ENCODE peak calls at places on chromosomes 5 and 9, in six cellular contexts. One of them, this sample, is unnamed.

GRCh38 chr5:15285901-15286583 is 213.9 kb upstream of the FBXL7 start:
- DNase-seq in adrenal gland: peak; percentile 21
- DNase-seq in amniotic epithelial cell: peak; percentile 32
- DNase-seq in stimulated activated CD4-positive, alpha-beta T cell treated with anti-CD3 and anti-CD28 coated beads, Interleukin-12 subunit alpha, Interleukin-12 subunit beta, amount 100 ng/mL, for 24 hours: no peak
- DNase-seq in choroid plexus epithelial cell: peak; percentile 73
- DNase-seq in T-helper 9 cell: no peak
- DNase-seq in this sample: peak; percentile 56

GRCh38 chr5:174722500-174722899 is 1.9 kb upstream of the MSX2 start:
- DNase-seq in amniotic epithelial cell: no peak
- DNase-seq in T-helper 9 cell: no peak
- DNase-seq in stimulated activated CD4-positive, alpha-beta T cell treated with anti-CD3 and anti-CD28 coated beads, Interleukin-12 subunit alpha, Interleukin-12 subunit beta, amount 100 ng/mL, for 24 hours: no peak
- DNase-seq in adrenal gland: no peak
- DNase-seq in choroid plexus epithelial cell: no peak
- DNase-seq in this sample: no peak

GRCh38 chr5:94316916-94317838 is 301.2 kb downstream of the KIAA0825 start:
- DNase-seq in T-helper 9 cell: no peak
- DNase-seq in stimulated activated CD4-positive, alpha-beta T cell treated with anti-CD3 and anti-CD28 coated beads, Interleukin-12 subunit alpha, Interleukin-12 subunit beta, amount 100 ng/mL, for 24 hours: no peak
- DNase-seq in amniotic epithelial cell: peak; percentile 6
- DNase-seq in adrenal gland: no peak
- DNase-seq in choroid plexus epithelial cell: peak; percentile 4
- DNase-seq in this sample: no peak

GRCh38 chr5:93570294-93571110 is 10.5 kb downstream of the NR2F1-AS1 start:
- DNase-seq in adrenal gland: no peak
- DNase-seq in T-helper 9 cell: no peak
- DNase-seq in stimulated activated CD4-positive, alpha-beta T cell treated with anti-CD3 and anti-CD28 coated beads, Interleukin-12 subunit alpha, Interleukin-12 subunit beta, amount 100 ng/mL, for 24 hours: no peak
- DNase-seq in choroid plexus epithelial cell: peak; percentile 66
- DNase-seq in amniotic epithelial cell: no peak
- DNase-seq in this sample: no peak

GRCh38 chr5:133801955-133802751 is 166.3 kb downstream of the C5orf15 start:
- DNase-seq in stimulated activated CD4-positive, alpha-beta T cell treated with anti-CD3 and anti-CD28 coated beads, Interleukin-12 subunit alpha, Interleukin-12 subunit beta, amount 100 ng/mL, for 24 hours: no peak
- DNase-seq in choroid plexus epithelial cell: peak; percentile 52
- DNase-seq in T-helper 9 cell: no peak
- DNase-seq in amniotic epithelial cell: no peak
- DNase-seq in adrenal gland: no peak
- DNase-seq in this sample: no peak

GRCh38 chr5:102600964-102601363 is 102.2 kb upstream of the SLCO6A1 start:
- DNase-seq in stimulated activated CD4-positive, alpha-beta T cell treated with anti-CD3 and anti-CD28 coated beads, Interleukin-12 subunit alpha, Interleukin-12 subunit beta, amount 100 ng/mL, for 24 hours: no peak
- DNase-seq in adrenal gland: no peak
- DNase-seq in T-helper 9 cell: no peak
- DNase-seq in choroid plexus epithelial cell: peak; percentile 52
- DNase-seq in amniotic epithelial cell: no peak
- DNase-seq in this sample: no peak

GRCh38 chr9:31486630-31487029 is 897.8 kb upstream of the ACO1 start:
- DNase-seq in adrenal gland: no peak
- DNase-seq in stimulated activated CD4-positive, alpha-beta T cell treated with anti-CD3 and anti-CD28 coated beads, Interleukin-12 subunit alpha, Interleukin-12 subunit beta, amount 100 ng/mL, for 24 hours: no peak
- DNase-seq in choroid plexus epithelial cell: no peak
- DNase-seq in T-helper 9 cell: no peak
- DNase-seq in amniotic epithelial cell: no peak
- DNase-seq in this sample: no peak

GRCh38 chr5:14109041-14109747 is 33.9 kb upstream of the TRIO start:
- DNase-seq in stimulated activated CD4-positive, alpha-beta T cell treated with anti-CD3 and anti-CD28 coated beads, Interleukin-12 subunit alpha, Interleukin-12 subunit beta, amount 100 ng/mL, for 24 hours: peak; percentile 16
- DNase-seq in choroid plexus epithelial cell: peak; percentile 38
- DNase-seq in T-helper 9 cell: no peak
- DNase-seq in amniotic epithelial cell: no peak
- DNase-seq in adrenal gland: no peak
- DNase-seq in this sample: no peak

GRCh38 chr5:151281001-151281639 is 22.4 kb downstream of the SLC36A3 start:
- DNase-seq in adrenal gland: no peak
- DNase-seq in stimulated activated CD4-positive, alpha-beta T cell treated with anti-CD3 and anti-CD28 coated beads, Interleukin-12 subunit alpha, Interleukin-12 subunit beta, amount 100 ng/mL, for 24 hours: no peak
- DNase-seq in T-helper 9 cell: no peak
- DNase-seq in amniotic epithelial cell: no peak
- DNase-seq in choroid plexus epithelial cell: no peak
- DNase-seq in this sample: no peak

GRCh38 chr5:37777472-37778135 is 62.2 kb downstream of the GDNF start:
- DNase-seq in adrenal gland: no peak
- DNase-seq in T-helper 9 cell: no peak
- DNase-seq in choroid plexus epithelial cell: no peak
- DNase-seq in stimulated activated CD4-positive, alpha-beta T cell treated with anti-CD3 and anti-CD28 coated beads, Interleukin-12 subunit alpha, Interleukin-12 subunit beta, amount 100 ng/mL, for 24 hours: no peak
- DNase-seq in amniotic epithelial cell: peak; percentile 97
- DNase-seq in this sample: no peak

GRCh38 chr5:144712090-144712489 is 541.4 kb downstream of the KCTD16 start:
- DNase-seq in choroid plexus epithelial cell: no peak
- DNase-seq in adrenal gland: no peak
- DNase-seq in amniotic epithelial cell: no peak
- DNase-seq in T-helper 9 cell: no peak
- DNase-seq in stimulated activated CD4-positive, alpha-beta T cell treated with anti-CD3 and anti-CD28 coated beads, Interleukin-12 subunit alpha, Interleukin-12 subunit beta, amount 100 ng/mL, for 24 hours: no peak
- DNase-seq in this sample: no peak